ENCODE peak calls at places on chromosome 9, in nine cellular contexts. D is uterus, H is cardiac muscle cell, F is heart left ventricle, R is IMR-90, Q is lower lobe of right lung, T is aorta, M is A549, L is mammary epithelial cell. X is an unnamed sample. For H3K4me1, the result is how much of the 10 kb centered on the place peaks cover.

GRCh38 chr9:134192951-134193731 is 28.8 kb upstream of the RNU6ATAC start:
- DNase-seq in D (peak), H (peak), F (peak), R (no peak), Q (peak), T (peak), M (no peak), L (no peak), X (peak)

GRCh38 chr9:89160797-89161196 is 17.8 kb downstream of the SHC3 start:
- DNase-seq in D (no peak), H (no peak), F (no peak), R (no peak), Q (no peak), T (no peak), M (no peak), L (no peak), X (no peak)

GRCh38 chr9:35658894-35659220 is 765 bp downstream of the CCDC107 start:
- DNase-seq in D (peak), H (no peak), F (peak), R (peak), Q (no peak), T (peak), M (no peak), L (peak), X (peak)

GRCh38 chr9:72911816-72912215 is 41.0 kb downstream of the ALDH1A1 start:
- DNase-seq in D (no peak), H (no peak), F (no peak), R (no peak), Q (no peak), T (no peak), M (no peak), L (no peak), X (no peak)

GRCh38 chr9:23702311-23702922 is 123.6 kb downstream of the ELAVL2 start:
- DNase-seq in D (no peak), H (no peak), F (no peak), R (no peak), Q (no peak), T (no peak), M (no peak), L (no peak), X (no peak)

GRCh38 chr9:111013707-111014106 is 24.6 kb downstream of the LPAR1 start:
- DNase-seq in D (no peak), H (no peak), F (no peak), R (no peak), Q (no peak), T (no peak), M (no peak), L (no peak), X (no peak)

GRCh38 chr9:23464275-23464674 is 361.8 kb downstream of the ELAVL2 start:
- DNase-seq in D (no peak), H (no peak), F (no peak), R (no peak), Q (no peak), T (no peak), M (no peak), L (no peak), X (no peak)

GRCh38 chr9:20358201-20358600 is 264.1 kb downstream of the MLLT3 start:
- DNase-seq in D (no peak), H (no peak), F (no peak), R (peak), Q (no peak), T (no peak), M (no peak), L (peak), X (no peak)

GRCh38 chr9:97737429-97737828 is 40.3 kb upstream of the XPA start:
- DNase-seq in D (no peak), H (no peak), F (no peak), R (no peak), Q (no peak), T (no peak), M (peak), L (no peak), X (no peak)

GRCh38 chr9:37920471-37921167 is 16.7 kb upstream of the SLC25A51 start:
- DNase-seq in D (no peak), H (peak), F (no peak), R (no peak), Q (no peak), T (no peak), M (no peak), L (no peak), X (peak)

GRCh38 chr9:36772449-36773370 is 200.0 kb downstream of the MELK start:
- DNase-seq in D (no peak), H (peak), F (no peak), R (peak), Q (no peak), T (no peak), M (no peak), L (peak), X (no peak)

GRCh38 chr9:130111805-130112204 is 58.1 kb downstream of the GPR107 start:
- DNase-seq in D (peak), H (no peak), F (no peak), R (no peak), Q (peak), T (no peak), M (no peak), L (no peak), X (peak)

GRCh38 chr9:4774209-4774608 is 18.5 kb upstream of the RCL1 start:
- DNase-seq in D (no peak), H (no peak), F (no peak), R (no peak), Q (no peak), T (no peak), M (no peak), L (no peak), X (peak)

GRCh38 chr9:68779558-68780376 is 74.7 kb downstream of the PIP5K1B start:
- DNase-seq in D (peak), H (peak), F (peak), R (peak), Q (peak), T (peak), M (peak), L (peak), X (peak)

GRCh38 chr9:68780735-68781134 is 75.7 kb downstream of the PIP5K1B start:
- DNase-seq in D (no peak), H (no peak), F (no peak), R (peak), Q (no peak), T (no peak), M (no peak), L (peak), X (no peak)

GRCh38 chr9:68781866-68782265 is 76.8 kb downstream of the PIP5K1B start:
- DNase-seq in D (no peak), H (no peak), F (no peak), R (no peak), Q (no peak), T (no peak), M (no peak), L (no peak), X (no peak)

GRCh38 chr9:68780377-68780707 is 75.3 kb downstream of the PIP5K1B start:
- DNase-seq in D (no peak), H (no peak), F (no peak), R (no peak), Q (no peak), T (no peak), M (no peak), L (no peak), X (no peak)

GRCh38 chr9:68782546-68782945 is 77.5 kb downstream of the PIP5K1B start:
- DNase-seq in D (no peak), H (no peak), F (no peak), R (no peak), Q (no peak), T (no peak), M (no peak), L (no peak), X (no peak)
- H3K4me1 ChIP-seq in D (under half), H (under half), F (under half), R (under half), Q (half or more), T (under half), M (under half), L (under half), X (half or more)

DNA sequence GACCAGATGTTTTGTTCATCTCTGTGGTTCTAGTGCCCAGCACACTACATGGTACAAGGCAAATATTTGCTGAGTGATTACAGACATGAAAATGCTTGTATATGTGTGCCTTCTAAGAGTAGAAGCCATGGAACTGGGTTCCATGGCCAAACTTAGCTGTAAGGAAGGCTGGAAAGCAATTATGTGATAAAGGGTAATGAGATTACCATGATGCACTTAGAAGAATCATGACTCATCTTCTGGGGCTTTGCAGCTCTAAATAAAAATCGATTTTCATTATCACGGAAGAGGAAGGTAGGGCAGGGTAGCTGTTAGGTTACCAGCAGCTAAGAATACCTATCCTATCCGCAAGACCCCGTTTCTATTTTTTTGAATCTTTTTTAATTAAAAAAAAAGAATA is 28.0 kb downstream of the RFK start:
- DNase-seq in D (no peak), H (no peak), F (no peak), R (no peak), Q (no peak), T (no peak), M (no peak), L (no peak), X (no peak)
- H3K4me1 ChIP-seq in D (under half), H (under half), F (under half), R (under half), Q (under half), T (under half), M (half or more), L (under half), X (under half)

GRCh38 chr9:105251733-105252404 is 7.4 kb downstream of the SLC44A1 start:
- DNase-seq in D (no peak), H (no peak), F (no peak), R (no peak), Q (no peak), T (no peak), M (no peak), L (no peak), X (no peak)

GRCh38 chr9:105251133-105251532 is 6.7 kb downstream of the SLC44A1 start:
- DNase-seq in D (no peak), H (no peak), F (no peak), R (no peak), Q (no peak), T (no peak), M (no peak), L (no peak), X (no peak)

GRCh38 chr9:105252405-105252756 is 7.9 kb downstream of the SLC44A1 start:
- DNase-seq in D (no peak), H (no peak), F (no peak), R (no peak), Q (no peak), T (no peak), M (no peak), L (no peak), X (no peak)

GRCh38 chr9:105257767-105258166 is 13.3 kb downstream of the SLC44A1 start:
- DNase-seq in D (no peak), H (no peak), F (no peak), R (no peak), Q (no peak), T (no peak), M (no peak), L (no peak), X (no peak)

DNA sequence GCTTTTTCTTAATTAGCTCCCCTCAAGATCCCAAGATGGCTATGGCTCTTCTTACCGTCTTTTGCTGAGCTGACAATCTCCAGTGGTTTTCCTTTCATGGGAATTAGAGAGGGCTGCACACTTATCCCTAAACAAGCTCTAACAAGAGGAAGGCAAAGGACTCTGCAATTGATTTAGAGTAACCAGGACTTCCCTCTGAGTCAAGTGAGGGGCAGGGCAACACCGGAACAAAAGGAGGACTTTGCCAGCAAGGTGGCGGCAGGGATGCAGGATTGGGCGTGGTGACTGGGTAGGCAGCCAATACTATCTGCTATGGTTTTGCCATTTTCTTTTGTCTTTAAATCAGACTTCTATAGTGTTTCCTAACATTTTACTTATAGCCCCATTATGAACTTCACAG is 9.8 kb downstream of the SLC44A1 start:
- DNase-seq in D (no peak), H (no peak), F (no peak), R (no peak), Q (no peak), T (no peak), M (no peak), L (peak), X (no peak)
- H3K4me1 ChIP-seq in D (under half), H (under half), F (under half), R (under half), Q (under half), T (under half), M (under half), L (under half), X (under half)

GRCh38 chr9:131675437-131676022 is 64.3 kb downstream of the RAPGEF1 start:
- DNase-seq in D (no peak), H (no peak), F (no peak), R (no peak), Q (no peak), T (no peak), M (no peak), L (no peak), X (no peak)

GRCh38 chr9:131676431-131676972 is 63.4 kb downstream of the RAPGEF1 start:
- DNase-seq in D (no peak), H (no peak), F (peak), R (no peak), Q (no peak), T (no peak), M (no peak), L (no peak), X (no peak)

GRCh38 chr9:131673068-131673467 is 66.8 kb downstream of the RAPGEF1 start:
- DNase-seq in D (no peak), H (no peak), F (no peak), R (no peak), Q (no peak), T (no peak), M (no peak), L (no peak), X (no peak)

GRCh38 chr9:131673531-131673930 is 66.3 kb downstream of the RAPGEF1 start:
- DNase-seq in D (no peak), H (no peak), F (no peak), R (no peak), Q (no peak), T (no peak), M (no peak), L (no peak), X (no peak)

GRCh38 chr9:131674425-131675421 is 65.2 kb downstream of the RAPGEF1 start:
- DNase-seq in D (no peak), H (no peak), F (peak), R (no peak), Q (no peak), T (no peak), M (no peak), L (no peak), X (no peak)
- H3K4me1 ChIP-seq in D (under half), H (under half), F (half or more), R (under half), Q (half or more), T (under half), M (under half), L (under half), X (half or more)